ENCODE peak calls at places on chromosomes 12 and 14, in four cellular contexts. B is IMR-90, H is H9, I is H1. C is an unnamed sample.

GRCh38 chr12:77102691-77103090 is 37.3 kb upstream of the E2F7 start:
- DNase-seq in B (peak; percentile 79), H (no peak), I (no peak), C (no peak)

GRCh38 chr12:54364413-54364812 is at the start of gene GPR84:
- DNase-seq in B (no peak), H (no peak), I (no peak), C (no peak)

GRCh38 chr14:91158091-91158790 is 44.4 kb downstream of the DGLUCY start:
- DNase-seq in B (no peak), H (no peak), I (no peak), C (no peak)

GRCh38 chr12:42326466-42327226 is 679 bp downstream of the PPHLN1 start:
- DNase-seq in B (peak; percentile 27), H (no peak), I (no peak), C (no peak)

GRCh38 chr12:132836803-132837331 is 8.2 kb upstream of the GOLGA3 start:
- DNase-seq in B (no peak), H (no peak), I (no peak), C (no peak)

GRCh38 chr14:38629412-38629811 is 373.5 kb upstream of the CLEC14A start:
- DNase-seq in B (no peak), H (peak; percentile 64), I (no peak), C (no peak)

GRCh38 chr12:27469161-27469560 is 22.6 kb downstream of the SMCO2 start:
- DNase-seq in B (no peak), H (no peak), I (no peak), C (no peak)

GRCh38 chr14:21070610-21071224 is 613 bp downstream of the ARHGEF40 start:
- DNase-seq in B (peak; percentile 46), H (peak; percentile 81), I (peak; percentile 86), C (peak; percentile 84)

GRCh38 chr12:53703746-53704145 is 23.5 kb downstream of the CALCOCO1 start:
- DNase-seq in B (peak; percentile 64), H (no peak), I (no peak), C (no peak)

GRCh38 chr12:89083491-89083890 is 268.8 kb downstream of the DUSP6 start:
- DNase-seq in B (no peak), H (no peak), I (no peak), C (no peak)

GRCh38 chr14:100790785-100791667 is 34.9 kb upstream of the MEG3 start:
- DNase-seq in B (peak; percentile 41), H (no peak), I (no peak), C (no peak)

GRCh38 chr12:108349245-108349644 is 10.1 kb upstream of the CMKLR1 start:
- DNase-seq in B (no peak), H (no peak), I (no peak), C (no peak)

GRCh38 chr14:79551591-79551990 is 659.7 kb downstream of the DIO2 start:
- DNase-seq in B (no peak), H (no peak), I (no peak), C (no peak)

GRCh38 chr12:19525236-19525635 is 85.9 kb downstream of the AEBP2 start:
- DNase-seq in B (no peak), H (no peak), I (no peak), C (no peak)

GRCh38 chr12:126708492-126708896 is 1558.5 kb upstream of the TMEM132C start:
- DNase-seq in B (no peak), H (no peak), I (no peak), C (no peak)

GRCh38 chr12:50862316-50862715 is 19.6 kb downstream of the TMPRSS12 start:
- DNase-seq in B (peak; percentile 77), H (no peak), I (no peak), C (no peak)
- H2BK120ac ChIP-seq in B (peak overlapping the region; percentile 44), H (no peak overlapping the region), I (no peak overlapping the region), C (no peak overlapping the region)

GRCh38 chr14:31323419-31323818 is 96.9 kb downstream of the HEATR5A start:
- DNase-seq in B (no peak), H (no peak), I (no peak), C (no peak)

GRCh38 chr14:31320216-31320615 is 100.1 kb downstream of the HEATR5A start:
- DNase-seq in B (no peak), H (no peak), I (no peak), C (no peak)

GRCh38 chr14:31320922-31321779 is 99.2 kb downstream of the HEATR5A start:
- DNase-seq in B (no peak), H (no peak), I (no peak), C (no peak)

GRCh38 chr14:31326111-31326510 is 94.2 kb downstream of the HEATR5A start:
- DNase-seq in B (peak; percentile 39), H (no peak), I (no peak), C (no peak)
- H4K91ac ChIP-seq in B (no peak overlapping the region), H (no peak overlapping the region), I (no peak overlapping the region), C (no peak overlapping the region)

DNA sequence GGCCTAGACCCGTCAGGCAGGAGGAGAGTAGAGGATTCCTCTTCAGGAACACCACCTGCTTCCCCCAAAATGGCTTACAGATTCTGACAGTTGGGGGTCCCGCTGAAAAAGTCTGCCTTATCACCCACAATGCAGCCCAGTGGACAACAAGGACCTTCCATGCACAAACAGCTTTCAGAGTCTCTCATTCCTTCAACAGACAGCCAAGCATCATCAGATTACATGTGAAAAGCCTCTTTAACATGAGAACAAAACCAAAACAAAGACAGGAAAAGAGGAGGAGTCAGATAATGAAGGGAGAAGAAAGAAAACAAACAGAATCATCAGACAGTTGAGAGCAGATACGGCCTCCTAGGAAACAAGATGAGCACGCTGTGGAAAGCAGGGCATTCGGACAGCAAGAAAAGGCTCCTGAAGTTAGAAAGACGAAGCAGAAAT is 18.3 kb downstream of the KCTD10 start:
- DNase-seq in B (peak; percentile 74), H (peak; percentile 80), I (no peak), C (peak; percentile 35)
- H2BK120ac ChIP-seq in B (peak overlapping the region; percentile 96), H (no peak overlapping the region), I (peak overlapping the region; percentile 56), C (no peak overlapping the region)

DNA sequence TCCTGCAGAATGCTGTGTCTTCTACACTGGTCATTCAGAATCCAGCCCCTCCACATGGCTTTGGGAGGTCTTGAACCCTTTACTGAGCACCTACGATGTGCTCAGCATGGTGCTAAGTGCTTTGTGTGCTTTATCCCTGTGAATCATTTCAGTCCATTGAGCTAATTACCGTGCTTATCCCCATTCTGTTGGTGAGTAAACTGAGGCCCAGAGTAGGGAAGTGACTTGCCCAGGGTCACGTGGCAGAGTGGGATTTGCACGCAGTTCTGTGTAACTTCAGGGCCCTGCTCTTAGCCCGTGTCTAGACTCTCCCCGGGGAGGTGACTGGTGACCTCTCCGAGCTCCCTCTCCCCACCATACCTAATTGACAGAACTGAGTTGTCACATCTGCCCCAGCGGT is 27.4 kb downstream of the MVK start:
- DNase-seq in B (no peak), H (no peak), I (no peak), C (no peak)
- H4K91ac ChIP-seq in B (no peak overlapping the region), H (no peak overlapping the region), I (no peak overlapping the region), C (no peak overlapping the region)